ENCODE peak calls at places on chromosomes 4 and X, in four cellular contexts. One of them, this sample, is unnamed.

GRCh38 chr4:30721353-30722091 is 1.4 kb downstream of the PCDH7 start:
- DNase-seq in IMR-90: peak
- DNase-seq in H1: peak
- DNase-seq in mesendoderm: peak
- DNase-seq in this sample: peak

GRCh38 chr4:83281326-83281725 is 3.3 kb downstream of the COQ2 start:
- DNase-seq in H1: no peak
- DNase-seq in mesendoderm: peak
- DNase-seq in IMR-90: no peak
- DNase-seq in this sample: no peak

GRCh38 chr4:167290684-167291083 is 56.4 kb upstream of the SPOCK3 start:
- DNase-seq in mesendoderm: peak
- DNase-seq in IMR-90: no peak
- DNase-seq in H1: no peak
- DNase-seq in this sample: no peak

GRCh38 chr4:42995343-42995944 is 102.9 kb downstream of the GRXCR1 start:
- DNase-seq in mesendoderm: peak
- DNase-seq in H1: no peak
- DNase-seq in IMR-90: peak
- DNase-seq in this sample: no peak

GRCh38 chr4:159685406-159686092 is 582.7 kb downstream of the RAPGEF2 start:
- DNase-seq in H1: no peak
- DNase-seq in IMR-90: no peak
- DNase-seq in mesendoderm: no peak
- DNase-seq in this sample: no peak

GRCh38 chr4:1383728-1384591 is 22.3 kb downstream of the NKX1-1 start:
- DNase-seq in IMR-90: no peak
- DNase-seq in mesendoderm: no peak
- DNase-seq in H1: no peak
- DNase-seq in this sample: no peak

GRCh38 chr4:17912011-17912410 is 101.2 kb downstream of the NCAPG start:
- DNase-seq in H1: no peak
- DNase-seq in mesendoderm: no peak
- DNase-seq in IMR-90: no peak
- DNase-seq in this sample: no peak

GRCh38 chrX:100654256-100654655 is 10.3 kb downstream of the SRPX2 start:
- DNase-seq in H1: no peak
- DNase-seq in mesendoderm: peak
- DNase-seq in IMR-90: peak
- DNase-seq in this sample: peak

GRCh38 chr4:72314869-72315268 is 254.2 kb downstream of the ADAMTS3 start:
- DNase-seq in mesendoderm: no peak
- DNase-seq in H1: no peak
- DNase-seq in IMR-90: peak
- DNase-seq in this sample: no peak

GRCh38 chr4:179095585-179096228 is 1653.5 kb upstream of the AGA start:
- DNase-seq in IMR-90: peak
- DNase-seq in mesendoderm: peak
- DNase-seq in H1: peak
- DNase-seq in this sample: peak

GRCh38 chr4:8742546-8742945 is 129.1 kb downstream of the HMX1 start:
- DNase-seq in H1: no peak
- DNase-seq in IMR-90: no peak
- DNase-seq in mesendoderm: no peak
- DNase-seq in this sample: no peak

GRCh38 chr4:26525751-26526150 is 35.5 kb upstream of the CCKAR start:
- DNase-seq in IMR-90: peak
- DNase-seq in mesendoderm: no peak
- DNase-seq in H1: no peak
- DNase-seq in this sample: no peak

GRCh38 chrX:37912286-37912685 is 64.9 kb upstream of the DYNLT3 start:
- DNase-seq in H1: no peak
- DNase-seq in mesendoderm: peak
- DNase-seq in IMR-90: no peak
- DNase-seq in this sample: no peak

GRCh38 chr4:71187399-71188196 is 151.2 kb upstream of the SLC4A4 start:
- DNase-seq in IMR-90: peak
- DNase-seq in mesendoderm: peak
- DNase-seq in H1: peak
- DNase-seq in this sample: peak

GRCh38 chrX:125533352-125533751 is 213.7 kb downstream of the TEX13C start:
- DNase-seq in H1: no peak
- DNase-seq in IMR-90: no peak
- DNase-seq in mesendoderm: no peak
- DNase-seq in this sample: no peak

GRCh38 chr4:77355731-77356130 is 198.7 kb downstream of the CCNG2 start:
- DNase-seq in IMR-90: no peak
- DNase-seq in H1: no peak
- DNase-seq in mesendoderm: no peak
- DNase-seq in this sample: no peak

GRCh38 chr4:64771149-64771548 is 361.9 kb upstream of the TECRL start:
- DNase-seq in IMR-90: no peak
- DNase-seq in mesendoderm: no peak
- DNase-seq in H1: no peak
- DNase-seq in this sample: no peak

GRCh38 chrX:123731258-123731986 is 1.4 kb downstream of the THOC2 start:
- DNase-seq in H1: no peak
- DNase-seq in IMR-90: peak
- DNase-seq in mesendoderm: peak
- DNase-seq in this sample: no peak

GRCh38 chr4:163693211-163693610 is 198.7 kb downstream of the TMA16 start:
- DNase-seq in mesendoderm: no peak
- DNase-seq in H1: no peak
- DNase-seq in IMR-90: peak
- DNase-seq in this sample: no peak

GRCh38 chr4:7042697-7043464 is at the start of gene TADA2B:
- DNase-seq in mesendoderm: peak
- DNase-seq in H1: peak
- DNase-seq in IMR-90: peak
- DNase-seq in this sample: peak
- H3K4ac ChIP-seq in mesendoderm: peak
- H3K4ac ChIP-seq in H1: peak
- H3K4ac ChIP-seq in IMR-90: peak
- H3K4ac ChIP-seq in this sample: no peak

DNA sequence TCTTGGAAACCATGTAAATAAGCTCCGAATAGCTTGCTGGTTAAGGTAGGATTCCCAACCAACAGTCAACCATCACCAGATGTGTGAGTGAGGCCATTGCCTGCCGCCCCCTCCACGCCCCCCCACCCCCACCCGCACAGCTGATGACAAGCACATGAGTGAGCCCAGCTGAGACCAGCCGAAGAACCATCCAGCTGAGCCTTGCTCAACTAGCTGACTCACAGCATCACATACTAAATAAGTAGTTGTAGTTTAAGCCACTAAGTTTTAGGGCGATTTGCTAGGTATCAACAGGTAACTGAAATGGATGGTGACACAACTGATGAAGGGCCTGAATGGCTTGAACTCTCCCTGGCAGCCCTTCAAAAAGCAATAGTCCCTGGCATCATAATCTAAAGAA is 1.6 kb upstream of the CCDC149 start:
- DNase-seq in IMR-90: no peak
- DNase-seq in mesendoderm: no peak
- DNase-seq in H1: no peak
- DNase-seq in this sample: no peak
- H3K56ac ChIP-seq in IMR-90: no peak
- H3K56ac ChIP-seq in mesendoderm: no peak
- H3K56ac ChIP-seq in H1: no peak
- H3K56ac ChIP-seq in this sample: no peak

GRCh38 chr4:3368841-3369760 is 72.7 kb upstream of the HGFAC start:
- DNase-seq in H1: peak
- DNase-seq in mesendoderm: peak
- DNase-seq in IMR-90: no peak
- DNase-seq in this sample: no peak

GRCh38 chr4:3371038-3371437 is 70.7 kb upstream of the HGFAC start:
- DNase-seq in IMR-90: no peak
- DNase-seq in mesendoderm: peak
- DNase-seq in H1: no peak
- DNase-seq in this sample: no peak

GRCh38 chr4:3371581-3372001 is 70.2 kb upstream of the HGFAC start:
- DNase-seq in IMR-90: peak
- DNase-seq in mesendoderm: peak
- DNase-seq in H1: peak
- DNase-seq in this sample: no peak

GRCh38 chr4:3368334-3368733 is 73.4 kb upstream of the HGFAC start:
- DNase-seq in mesendoderm: no peak
- DNase-seq in H1: no peak
- DNase-seq in IMR-90: no peak
- DNase-seq in this sample: no peak

DNA sequence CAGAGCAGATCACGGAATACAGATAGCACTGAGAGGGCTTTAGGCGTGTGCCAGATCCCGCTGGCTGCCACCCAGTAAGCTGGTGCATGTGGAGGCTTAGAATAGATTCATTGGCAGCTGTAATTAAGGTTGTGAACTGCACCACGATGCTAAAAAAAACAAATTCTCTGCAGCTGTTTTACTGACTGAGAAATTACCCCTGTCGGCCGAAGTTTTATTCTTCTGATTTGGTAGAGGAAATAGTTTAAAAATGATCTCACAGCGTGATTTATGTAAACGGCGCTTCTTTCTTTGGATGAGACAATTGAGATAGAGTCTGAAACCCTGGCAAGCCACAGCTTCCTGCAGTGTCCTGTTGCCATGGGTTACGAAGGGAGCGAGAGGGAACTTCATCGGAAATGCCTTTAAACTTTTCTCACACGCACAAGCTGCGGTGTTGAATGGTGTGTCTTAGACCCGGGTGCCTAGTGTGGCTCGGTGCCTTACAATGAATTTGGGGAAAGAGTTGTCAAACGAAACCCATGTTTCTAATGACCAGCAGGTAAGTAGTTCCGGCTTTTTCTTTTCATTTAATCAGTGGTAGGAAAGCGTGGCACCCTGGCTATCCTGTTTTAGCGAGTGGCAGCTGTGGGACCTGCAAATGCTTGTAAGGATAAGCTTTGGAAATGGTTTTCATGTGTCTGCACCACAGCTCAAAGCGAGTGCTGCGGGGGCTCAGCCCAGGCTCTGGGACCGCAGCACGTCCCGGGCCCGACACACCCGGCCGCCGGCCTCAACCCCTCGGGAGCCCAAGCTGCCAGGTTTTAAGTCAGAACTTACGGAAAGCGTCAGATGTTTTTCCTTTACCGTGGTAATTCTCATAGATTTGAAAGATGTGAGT is 71.7 kb upstream of the HGFAC start:
- DNase-seq in H1: peak
- DNase-seq in IMR-90: peak
- DNase-seq in mesendoderm: peak
- DNase-seq in this sample: peak
- H3K4ac ChIP-seq in H1: no peak
- H3K4ac ChIP-seq in IMR-90: peak
- H3K4ac ChIP-seq in mesendoderm: no peak
- H3K4ac ChIP-seq in this sample: no peak

DNA sequence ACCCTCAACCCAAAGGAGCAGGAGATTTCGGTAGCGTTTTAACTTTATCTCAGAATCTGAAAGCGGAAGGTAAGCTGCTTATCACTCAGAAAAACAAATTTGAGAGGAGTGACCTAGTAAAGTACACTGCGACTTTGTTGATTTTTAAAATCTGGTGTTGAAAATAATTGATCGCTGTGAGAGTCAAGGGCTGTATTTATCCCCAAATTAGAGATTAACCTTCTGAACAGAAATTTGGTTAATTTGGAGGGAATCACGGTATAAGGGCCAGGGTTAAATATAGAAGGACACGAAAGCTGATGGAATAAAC is 212 bp downstream of the CLCN4 start:
- DNase-seq in mesendoderm: no peak
- DNase-seq in IMR-90: no peak
- DNase-seq in H1: no peak
- DNase-seq in this sample: no peak
- H3K56ac ChIP-seq in mesendoderm: peak
- H3K56ac ChIP-seq in IMR-90: no peak
- H3K56ac ChIP-seq in H1: no peak
- H3K56ac ChIP-seq in this sample: no peak

GRCh38 chr4:57109847-57110634 is at the start of gene IGFBP7:
- DNase-seq in IMR-90: no peak
- DNase-seq in mesendoderm: no peak
- DNase-seq in H1: peak
- DNase-seq in this sample: no peak
- H3K4ac ChIP-seq in IMR-90: peak
- H3K4ac ChIP-seq in mesendoderm: peak
- H3K4ac ChIP-seq in H1: no peak
- H3K4ac ChIP-seq in this sample: no peak

DNA sequence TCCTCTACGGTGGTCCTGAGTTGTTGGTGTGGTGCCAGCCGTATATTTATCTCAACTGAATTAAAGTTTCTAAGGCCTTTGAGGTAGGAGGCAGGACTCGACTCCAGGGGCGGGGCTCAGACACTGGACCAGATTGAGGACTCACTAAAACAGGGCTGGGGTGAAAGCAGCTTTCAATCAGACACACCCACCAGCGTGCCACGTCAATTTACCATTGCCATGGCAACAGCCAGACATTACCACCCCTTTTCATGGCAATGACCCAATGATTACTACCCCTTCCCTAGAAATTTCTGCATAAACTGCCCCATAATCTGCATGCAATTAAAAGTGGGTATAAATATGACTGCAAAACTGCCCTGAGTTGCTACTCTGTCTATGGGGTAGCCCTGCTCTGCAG is 6.7 kb upstream of the TLR1 start:
- DNase-seq in H1: no peak
- DNase-seq in mesendoderm: no peak
- DNase-seq in IMR-90: no peak
- DNase-seq in this sample: no peak
- H3K56ac ChIP-seq in H1: no peak
- H3K56ac ChIP-seq in mesendoderm: no peak
- H3K56ac ChIP-seq in IMR-90: no peak
- H3K56ac ChIP-seq in this sample: no peak

DNA sequence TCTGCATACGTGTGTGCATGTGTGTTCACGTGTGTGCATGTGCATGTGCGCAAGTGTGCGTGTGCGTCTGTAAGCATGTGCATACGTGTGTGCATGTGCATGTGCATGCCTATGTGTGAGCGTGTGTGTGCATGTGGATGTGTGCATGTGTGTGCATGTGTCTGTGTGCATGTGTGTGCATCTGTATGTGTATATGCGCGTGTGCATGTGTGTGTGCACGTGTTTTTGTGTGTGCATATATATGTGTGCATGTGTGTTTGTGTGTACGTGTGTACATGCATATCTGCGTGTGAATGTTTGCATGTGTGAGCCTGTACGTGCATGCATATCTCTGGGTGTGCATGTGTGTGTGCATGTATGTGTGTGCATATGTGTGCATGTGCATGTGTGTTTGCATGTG is 35.7 kb upstream of the DRD5 start:
- DNase-seq in H1: no peak
- DNase-seq in mesendoderm: no peak
- DNase-seq in IMR-90: no peak
- DNase-seq in this sample: no peak
- H3K4ac ChIP-seq in H1: no peak
- H3K4ac ChIP-seq in mesendoderm: no peak
- H3K4ac ChIP-seq in IMR-90: no peak
- H3K4ac ChIP-seq in this sample: no peak

DNA sequence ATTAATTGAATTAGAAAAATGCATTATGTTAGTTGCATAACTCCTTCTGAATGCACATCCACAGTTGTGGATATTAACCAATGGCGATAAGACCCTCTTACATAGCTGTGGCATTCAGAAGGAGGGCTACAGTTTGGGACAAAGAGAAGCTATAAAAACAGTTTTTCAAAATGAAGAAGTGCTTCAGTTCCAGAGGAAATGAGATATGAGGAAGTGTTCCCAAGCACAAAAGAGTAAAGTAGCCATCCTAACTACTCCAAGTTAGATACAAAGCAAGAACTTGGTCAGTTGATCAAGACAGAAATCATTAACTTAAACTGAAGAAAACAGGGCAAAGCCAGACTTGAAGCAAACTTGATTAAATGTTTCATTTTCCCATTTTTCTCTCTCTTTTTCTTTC is 17.2 kb upstream of the ADGRL3 start:
- DNase-seq in IMR-90: no peak
- DNase-seq in mesendoderm: no peak
- DNase-seq in H1: no peak
- DNase-seq in this sample: no peak
- H3K56ac ChIP-seq in IMR-90: no peak
- H3K56ac ChIP-seq in mesendoderm: no peak
- H3K56ac ChIP-seq in H1: no peak
- H3K56ac ChIP-seq in this sample: no peak

This sample was measured in H9.